ENCODE peak calls at places on chromosomes 1 and 21, in nine cellular contexts. I, K, S, Y, J, X, G, P and E are unnamed samples.

GRCh38 chr1:111270781-111271463 is 19.7 kb upstream of the CHIA start:
- DNase-seq in I (no peak), S (no peak), P (no peak), Y (no peak), X (no peak), K (no peak), G (no peak), J (no peak), E (no peak)

GRCh38 chr21:46617267-46618051 is 12.6 kb upstream of the S100B start:
- DNase-seq in G (no peak), X (no peak), K (no peak), S (peak; percentile 44), P (no peak), J (no peak), I (no peak), Y (no peak), E (no peak)

GRCh38 chr1:114715952-114716303 is 643 bp downstream of the NRAS start:
- DNase-seq in J (no peak), P (no peak), Y (no peak), K (no peak), S (no peak), X (no peak), I (no peak), G (no peak), E (no peak)

GRCh38 chr1:2050482-2050792 is 226 bp downstream of the PRKCZ start:
- DNase-seq in X (no peak), I (no peak), J (no peak), P (no peak), Y (no peak), G (no peak), S (no peak), K (peak; percentile 49), E (no peak)

GRCh38 chr1:189409774-189410173 is 1067.9 kb downstream of the BRINP3 start:
- DNase-seq in S (no peak), G (no peak), Y (no peak), I (no peak), K (no peak), J (no peak), P (no peak), X (no peak), E (no peak)

GRCh38 chr1:19327301-19327700 is 15.2 kb downstream of the SLC66A1 start:
- DNase-seq in P (no peak), I (no peak), X (no peak), S (no peak), Y (no peak), G (no peak), K (no peak), J (no peak), E (no peak)

GRCh38 chr21:46196733-46197132 is 12.5 kb upstream of the SPATC1L start:
- DNase-seq in P (peak; percentile 34), I (no peak), X (no peak), Y (no peak), J (no peak), K (no peak), G (no peak), S (no peak), E (no peak)

GRCh38 chr1:164767257-164768044 is 208.5 kb downstream of the PBX1 start:
- DNase-seq in X (no peak), S (peak; percentile 99), I (no peak), P (no peak), J (no peak), K (no peak), G (peak; percentile 68), Y (no peak), E (no peak)

GRCh38 chr1:151716771-151717631 is at the start of gene CELF3:
- DNase-seq in S (peak; percentile 21), Y (no peak), P (no peak), K (no peak), G (peak; percentile 14), J (no peak), X (no peak), I (no peak), E (peak; percentile 7)

GRCh38 chr1:202170726-202171125 is 10.3 kb upstream of the PTPN7 start:
- DNase-seq in G (no peak), K (no peak), X (no peak), S (no peak), J (no peak), P (no peak), I (no peak), Y (peak; percentile 29), E (no peak)

GRCh38 chr1:75991497-75992114 is 59.4 kb upstream of the ASB17 start:
- DNase-seq in G (peak; percentile 53), X (peak; percentile 44), K (peak; percentile 91), S (peak; percentile 80), I (peak; percentile 92), Y (peak; percentile 63), P (peak; percentile 90), J (peak; percentile 95), E (peak; percentile 83)

GRCh38 chr1:41486892-41487728 is 2.6 kb upstream of the EDN2 start:
- DNase-seq in Y (no peak), G (no peak), K (no peak), J (no peak), I (no peak), P (no peak), S (no peak), X (no peak), E (peak; percentile 81)

GRCh38 chr1:8020032-8020431 is 6.1 kb downstream of the ERRFI1 start:
- DNase-seq in Y (no peak), S (peak; percentile 55), P (no peak), I (peak; percentile 52), K (no peak), X (no peak), G (no peak), J (no peak), E (no peak)

DNA sequence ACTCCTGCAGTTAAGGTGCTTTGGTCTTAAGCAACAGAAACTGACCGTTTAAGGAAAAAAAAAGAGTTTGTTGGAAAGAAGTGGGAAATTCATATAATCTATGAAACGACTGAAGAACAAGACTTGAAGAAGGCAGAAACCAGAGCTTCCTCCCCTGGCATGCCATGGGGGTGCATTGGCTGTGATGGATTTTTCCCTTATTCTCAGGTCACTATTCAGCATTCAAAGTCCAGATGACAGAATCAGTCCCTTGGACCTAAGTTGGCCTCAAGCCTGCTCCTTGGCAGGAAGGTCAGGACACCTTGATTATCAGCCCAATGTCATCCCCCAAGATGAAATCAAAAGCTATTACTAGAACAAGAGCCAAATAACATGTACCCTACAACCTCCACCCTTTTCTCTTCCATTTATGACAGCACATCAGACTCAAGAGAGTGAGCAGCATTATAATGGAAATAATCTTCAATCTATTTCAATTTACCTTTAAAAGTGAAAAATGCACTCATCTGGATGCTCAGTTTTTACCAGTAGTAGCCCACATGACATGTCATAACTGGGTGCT is 15.8 kb upstream of the TMEM9 start:
- DNase-seq in J (peak; percentile 65), G (no peak), Y (no peak), I (no peak), S (no peak), X (no peak), K (no peak), P (no peak), E (no peak)
- H3K4me3 ChIP-seq in J (no peak overlapping the region), G (peak overlapping the region; percentile 47), Y (no peak overlapping the region), I (no peak overlapping the region), S (no peak overlapping the region), X (peak overlapping the region; percentile 98), K (peak overlapping the region; percentile 3), P (peak overlapping the region; percentile 71), E (no peak overlapping the region)

GRCh38 chr1:145858238-145858936 is 494 bp downstream of the PIAS3 start:
- DNase-seq in S (peak; percentile 34), G (peak; percentile 61), I (peak; percentile 75), J (peak; percentile 91), K (peak; percentile 68), X (no peak), P (peak; percentile 65), Y (peak; percentile 83), E (peak; percentile 68)
- TF ChIP-seq CTCF in S (peak; percentile 6), G (no peak), I (no peak), J (no peak), K (no peak), X (no peak), P (no peak), Y (no peak), E (no peak)

GRCh38 chr1:92482404-92482664 is 4.4 kb downstream of the GFI1 start:
- DNase-seq in S (no peak), Y (no peak), I (no peak), J (no peak), X (no peak), G (no peak), K (no peak), P (no peak), E (no peak)

GRCh38 chr1:92484171-92484471 is 2.6 kb downstream of the GFI1 start:
- DNase-seq in J (no peak), Y (no peak), I (no peak), P (no peak), S (no peak), X (no peak), G (no peak), K (no peak), E (no peak)

GRCh38 chr1:92482665-92483441 is 3.9 kb downstream of the GFI1 start:
- DNase-seq in S (peak; percentile 30), J (no peak), X (no peak), K (no peak), G (peak; percentile 49), I (peak; percentile 27), P (no peak), Y (no peak), E (peak; percentile 46)

GRCh38 chr1:92484472-92485373 is 2.0 kb downstream of the GFI1 start:
- DNase-seq in X (no peak), S (peak; percentile 14), Y (peak; percentile 24), P (no peak), I (peak; percentile 47), G (peak; percentile 77), K (peak; percentile 42), J (no peak), E (peak; percentile 82)

GRCh38 chr1:92483442-92484170 is 3.1 kb downstream of the GFI1 start:
- DNase-seq in P (no peak), K (no peak), I (peak; percentile 50), Y (no peak), X (no peak), J (no peak), G (peak; percentile 78), S (no peak), E (peak; percentile 62)
- H3K4me3 ChIP-seq in P (peak overlapping the region; percentile 49), K (peak overlapping the region; percentile 31), I (peak overlapping the region; percentile 63), Y (no peak overlapping the region), X (peak overlapping the region; percentile 72), J (peak overlapping the region; percentile 10), G (peak overlapping the region; percentile 92), S (no peak overlapping the region), E (peak overlapping the region; percentile 94)

GRCh38 chr1:232468249-232468648 is 161.7 kb downstream of the SIPA1L2 start:
- DNase-seq in X (no peak), K (no peak), Y (no peak), I (no peak), S (no peak), J (no peak), P (no peak), G (no peak), E (no peak)

GRCh38 chr1:232464325-232464724 is 165.6 kb downstream of the SIPA1L2 start:
- DNase-seq in P (no peak), I (no peak), K (no peak), X (no peak), G (no peak), S (no peak), J (no peak), Y (no peak), E (no peak)

GRCh38 chr1:232463226-232463625 is 166.7 kb downstream of the SIPA1L2 start:
- DNase-seq in S (peak; percentile 35), G (no peak), X (no peak), J (no peak), K (no peak), P (no peak), I (no peak), Y (no peak), E (no peak)

GRCh38 chr1:232470711-232471110 is 159.2 kb downstream of the SIPA1L2 start:
- DNase-seq in X (no peak), S (no peak), J (no peak), I (no peak), P (no peak), K (no peak), Y (no peak), G (no peak), E (no peak)

GRCh38 chr1:232467073-232467760 is 162.7 kb downstream of the SIPA1L2 start:
- DNase-seq in S (no peak), P (no peak), J (no peak), X (no peak), K (no peak), G (no peak), I (no peak), Y (no peak), E (no peak)
- TF ChIP-seq CTCF in S (no peak), P (no peak), J (no peak), X (no peak), K (no peak), G (no peak), I (no peak), Y (peak; percentile 28), E (no peak)